ENCODE peak calls at places on chromosomes 13 and 19, in five cellular contexts. K, P, F, S and R are unnamed samples.

GRCh38 chr13:33158271-33158670 is 127.3 kb downstream of the STARD13 start:
- DNase-seq in S (no peak), F (no peak), P (no peak), K (no peak), R (no peak)

GRCh38 chr19:4455742-4456565 is 1.6 kb downstream of the UBXN6 start:
- DNase-seq in P (peak), F (no peak), K (no peak), S (no peak), R (no peak)

GRCh38 chr13:76164290-76164689 is 528.2 kb downstream of the LMO7 start:
- DNase-seq in K (no peak), F (no peak), S (no peak), P (no peak), R (no peak)

GRCh38 chr13:39095500-39095899 is 57.2 kb downstream of the NHLRC3 start:
- DNase-seq in K (no peak), F (no peak), S (no peak), P (no peak), R (no peak)

GRCh38 chr13:36848228-36848982 is 29.4 kb downstream of the RFXAP start:
- DNase-seq in K (no peak), F (no peak), S (no peak), P (peak), R (no peak)

GRCh38 chr13:63463782-63464610 is 2048.3 kb upstream of the PCDH20 start:
- DNase-seq in P (no peak), K (no peak), F (no peak), S (no peak), R (no peak)

GRCh38 chr19:49165111-49165750 is 7.6 kb downstream of the TRPM4 start:
- DNase-seq in S (peak), F (no peak), P (no peak), K (no peak), R (no peak)

GRCh38 chr19:5329141-5329540 is 11.5 kb downstream of the PTPRS start:
- DNase-seq in K (no peak), F (no peak), S (no peak), P (no peak), R (no peak)

GRCh38 chr13:41934994-41935393 is 25.9 kb downstream of the VWA8 start:
- DNase-seq in K (no peak), P (no peak), S (no peak), F (no peak), R (no peak)

GRCh38 chr19:35894342-35894741 is 6.0 kb downstream of the NFKBID start:
- DNase-seq in P (no peak), F (no peak), S (no peak), K (no peak), R (no peak)

GRCh38 chr19:19402656-19403372 is 2.7 kb upstream of the GATAD2A start:
- DNase-seq in K (no peak), F (no peak), P (no peak), S (no peak), R (no peak)

GRCh38 chr13:110756268-110756667 is 42.8 kb downstream of the ING1 start:
- DNase-seq in K (no peak), P (no peak), S (no peak), F (peak), R (no peak)

GRCh38 chr13:93670858-93671257 is 444.3 kb downstream of the GPC6 start:
- DNase-seq in P (no peak), S (no peak), K (no peak), F (no peak), R (no peak)

GRCh38 chr13:57632276-57633140 is 964 bp downstream of the PCDH17 start:
- DNase-seq in P (peak), S (peak), F (no peak), K (no peak), R (no peak)

GRCh38 chr19:39968789-39969188 is 2.2 kb upstream of the PSMC4 start:
- DNase-seq in P (no peak), F (no peak), S (no peak), K (no peak), R (no peak)

GRCh38 chr13:46630419-46631183 is 77.6 kb downstream of the LRCH1 start:
- DNase-seq in K (no peak), F (no peak), S (no peak), P (peak), R (no peak)

GRCh38 chr19:49327878-49328544 is 3.0 kb upstream of the SLC6A16 start:
- DNase-seq in P (no peak), K (no peak), S (no peak), F (no peak), R (no peak)

GRCh38 chr13:25874907-25875306 is 176.9 kb downstream of the SHISA2 start:
- DNase-seq in K (no peak), P (no peak), S (no peak), F (no peak), R (no peak)

GRCh38 chr13:86725105-86725504 is 925.9 kb upstream of the SLITRK6 start:
- DNase-seq in S (no peak), K (no peak), F (no peak), P (peak), R (no peak)
- TF ChIP-seq CTCF in S (no peak), K (no peak), F (peak), P (peak), R (no peak)

DNA sequence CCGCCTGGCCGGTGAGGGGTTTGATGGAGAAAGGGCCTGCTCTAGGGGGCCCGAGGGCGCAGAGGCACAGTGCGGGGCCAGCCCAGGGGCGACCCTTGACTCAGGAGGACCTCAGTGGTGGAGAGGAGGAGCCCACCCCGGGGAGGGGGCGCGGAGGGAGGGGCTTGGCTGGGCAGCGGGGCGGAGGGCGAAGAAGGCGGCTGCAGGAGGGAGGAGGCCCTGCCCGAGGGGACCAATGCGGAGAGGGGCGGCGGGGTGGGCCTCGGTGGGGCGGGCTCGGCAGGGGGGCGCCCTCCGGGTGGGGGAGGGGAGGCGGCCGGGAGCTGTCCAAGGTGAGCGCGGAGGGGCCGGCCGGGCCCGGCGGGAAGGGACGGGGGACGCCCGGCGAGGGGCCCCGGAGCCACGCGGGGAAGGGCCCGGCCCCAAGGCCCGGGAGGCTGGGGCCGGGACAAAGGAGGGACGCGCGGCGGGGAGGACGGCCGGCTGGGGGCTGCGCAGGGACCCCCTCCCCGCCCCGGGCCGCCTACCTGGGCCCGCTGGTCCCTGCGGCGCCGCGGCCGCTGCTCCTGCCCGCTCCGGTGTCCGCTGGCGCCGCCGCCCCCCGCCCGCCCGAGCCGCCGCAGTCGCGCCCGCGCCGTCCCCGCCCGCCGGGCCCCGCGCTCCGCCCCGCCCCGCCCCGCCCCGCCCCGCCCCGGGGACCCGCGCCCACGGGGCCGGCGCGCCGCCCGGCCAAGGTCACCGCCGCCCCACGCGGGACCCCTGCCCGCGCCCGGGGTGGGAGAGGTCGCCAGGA is at the start of gene DIRAS1:
- DNase-seq in P (peak), K (no peak), F (no peak), S (no peak), R (no peak)
- H3K4me3 ChIP-seq in P (peak), K (peak), F (peak), S (peak), R (peak)

GRCh38 chr19:55443045-55443823 is at the start of gene SHISA7:
- DNase-seq in K (no peak), S (no peak), F (no peak), P (peak), R (no peak)
- TF ChIP-seq CTCF in K (no peak), S (no peak), F (no peak), P (no peak), R (no peak)

GRCh38 chr19:44747739-44748425 is 626 bp upstream of the BCL3 start:
- DNase-seq in K (no peak), F (no peak), S (peak), P (peak), R (no peak)

GRCh38 chr19:44748426-44749254 is at the start of gene BCL3:
- DNase-seq in K (no peak), P (peak), F (no peak), S (peak), R (no peak)

GRCh38 chr19:44749318-44749717 is 810 bp downstream of the BCL3 start:
- DNase-seq in S (no peak), K (no peak), F (no peak), P (no peak), R (no peak)

GRCh38 chr19:44750713-44751112 is 2.2 kb downstream of the BCL3 start:
- DNase-seq in P (no peak), S (no peak), F (no peak), K (no peak), R (no peak)

GRCh38 chr19:44749994-44750393 is 1.5 kb downstream of the BCL3 start:
- DNase-seq in S (no peak), F (no peak), P (no peak), K (no peak), R (no peak)
- H3K4me3 ChIP-seq in S (peak), F (peak), P (peak), K (peak), R (peak)

GRCh38 chr19:13521066-13521465 is 14.8 kb upstream of the CACNA1A start:
- DNase-seq in K (no peak), F (no peak), P (no peak), S (no peak), R (no peak)
- TF ChIP-seq CTCF in K (no peak), F (no peak), P (no peak), S (no peak), R (no peak)